ENCODE peak calls at places on chromosomes 7 and 10, in six cellular contexts. F is brain microvascular endothelial cell; W is cardiac fibroblast; V is thoracic aorta; I is stimulated activated CD8-positive, alpha-beta memory T cell treated with anti-CD3 and anti-CD28 coated beads, Interleukin-2, amount 100 ng/mL, for 1 hour; E is KG1. X is an unnamed sample.

GRCh38 chr7:117323877-117324699 is 1.2 kb upstream of the WNT2 start:
- DNase-seq in F (peak; percentile 37), W (peak; percentile 43), V (no peak), I (no peak), E (no peak), X (peak; percentile 84)

GRCh38 chr7:29109815-29110385 is 36.4 kb downstream of the CPVL start:
- DNase-seq in F (no peak), W (no peak), V (no peak), I (no peak), E (no peak), X (no peak)

GRCh38 chr10:21813944-21814343 is 189.6 kb downstream of the DNAJC1 start:
- DNase-seq in F (no peak), W (no peak), V (no peak), I (no peak), E (peak; percentile 5), X (no peak)

GRCh38 chr7:16092711-16093110 is 328.6 kb downstream of the CRPPA start:
- DNase-seq in F (no peak), W (no peak), V (no peak), I (no peak), E (no peak), X (no peak)

GRCh38 chr7:112444505-112444904 is 5.8 kb upstream of the IFRD1 start:
- DNase-seq in F (no peak), W (no peak), V (no peak), I (no peak), E (no peak), X (no peak)

GRCh38 chr10:89518876-89519842 is 16.2 kb downstream of the SLC16A12 start:
- DNase-seq in F (peak; percentile 91), W (peak; percentile 98), V (no peak), I (no peak), E (no peak), X (peak; percentile 36)

GRCh38 chr7:108492742-108493141 is 33.2 kb downstream of the PNPLA8 start:
- DNase-seq in F (no peak), W (peak; percentile 62), V (no peak), I (no peak), E (no peak), X (peak; percentile 4)

GRCh38 chr10:105062881-105063280 is 421.8 kb downstream of the SORCS3 start:
- DNase-seq in F (no peak), W (no peak), V (no peak), I (no peak), E (no peak), X (peak; percentile 14)

GRCh38 chr10:129912161-129912917 is 51.7 kb downstream of the EBF3 start:
- DNase-seq in F (no peak), W (peak; percentile 37), V (no peak), I (no peak), E (no peak), X (no peak)

GRCh38 chr10:104492349-104492940 is 138.8 kb downstream of the CFAP58 start:
- DNase-seq in F (no peak), W (no peak), V (no peak), I (no peak), E (no peak), X (peak; percentile 43)

GRCh38 chr10:48503293-48503911 is 101.5 kb downstream of the ARHGAP22 start:
- DNase-seq in F (no peak), W (no peak), V (no peak), I (no peak), E (no peak), X (no peak)

GRCh38 chr10:44066856-44067255 is 318.0 kb downstream of the CXCL12 start:
- DNase-seq in F (no peak), W (no peak), V (no peak), I (no peak), E (no peak), X (no peak)

GRCh38 chr7:127885843-127886242 is 145.4 kb downstream of the LRRC4 start:
- DNase-seq in F (peak; percentile 70), W (peak; percentile 74), V (peak; percentile 19), I (no peak), E (no peak), X (peak; percentile 85)

GRCh38 chr7:100895701-100895955 is at the start of gene ACHE:
- DNase-seq in F (no peak), W (no peak), V (no peak), I (no peak), E (no peak), X (no peak)

GRCh38 chr10:60208676-60209269 is 180.9 kb downstream of the ANK3 start:
- DNase-seq in F (no peak), W (peak; percentile 72), V (no peak), I (no peak), E (no peak), X (peak; percentile 69)

GRCh38 chr10:45495438-45496152 is 121.6 kb downstream of the ALOX5 start:
- DNase-seq in F (no peak), W (peak; percentile 37), V (no peak), I (no peak), E (no peak), X (peak; percentile 11)

GRCh38 chr10:91603931-91604331 is 28.9 kb downstream of the PPP1R3C start:
- DNase-seq in F (peak; percentile 10), W (peak; percentile 50), V (no peak), I (no peak), E (no peak), X (peak; percentile 98)

GRCh38 chr10:22573820-22574569 is 140.4 kb downstream of the PIP4K2A start:
- DNase-seq in F (no peak), W (peak; percentile 63), V (no peak), I (no peak), E (no peak), X (no peak)

GRCh38 chr7:100015232-100016208 is at the start of gene ZKSCAN1:
- DNase-seq in F (peak; percentile 78), W (peak; percentile 96), V (peak; percentile 74), I (peak; percentile 70), E (peak; percentile 22), X (peak; percentile 95)

GRCh38 chr10:43885842-43886241 is 237.2 kb upstream of the ZNF32 start:
- DNase-seq in F (no peak), W (no peak), V (no peak), I (no peak), E (no peak), X (no peak)

GRCh38 chr10:70348228-70348850 is 34.1 kb downstream of the LRRC20 start:
- DNase-seq in F (peak; percentile 23), W (peak; percentile 48), V (no peak), I (no peak), E (no peak), X (no peak)

GRCh38 chr10:20622522-20623270 is 274.4 kb downstream of the NEBL start:
- DNase-seq in F (peak; percentile 38), W (peak; percentile 62), V (no peak), I (no peak), E (no peak), X (peak; percentile 74)

GRCh38 chr7:149772821-149773425 is 465 bp downstream of the ZNF467 start:
- DNase-seq in F (no peak), W (no peak), V (no peak), I (peak; percentile 9), E (no peak), X (no peak)

GRCh38 chr7:147894271-147894670 is 696.3 kb upstream of the C7orf33 start:
- DNase-seq in F (peak; percentile 2), W (no peak), V (no peak), I (no peak), E (no peak), X (no peak)

GRCh38 chr10:68082815-68083395 is 7.8 kb upstream of the HERC4 start:
- DNase-seq in F (no peak), W (peak; percentile 71), V (no peak), I (no peak), E (no peak), X (peak; percentile 72)

GRCh38 chr10:69088801-69089501 is 1.0 kb downstream of the SRGN start:
- DNase-seq in F (peak; percentile 80), W (peak; percentile 89), V (no peak), I (no peak), E (peak; percentile 60), X (peak; percentile 61)

GRCh38 chr10:3972460-3973366 is 187.7 kb upstream of the KLF6 start:
- DNase-seq in F (no peak), W (no peak), V (no peak), I (no peak), E (no peak), X (no peak)

GRCh38 chr7:94998951-94999350 is 91.6 kb downstream of the PPP1R9A start:
- DNase-seq in F (no peak), W (no peak), V (no peak), I (no peak), E (no peak), X (no peak)

GRCh38 chr7:135597926-135598305 is 40.2 kb downstream of the NUP205 start:
- DNase-seq in F (no peak), W (no peak), V (no peak), I (no peak), E (no peak), X (no peak)

GRCh38 chr7:152899482-152900166 is 140.1 kb downstream of the ACTR3B start:
- DNase-seq in F (no peak), W (no peak), V (no peak), I (no peak), E (no peak), X (peak; percentile 55)

GRCh38 chr7:139749545-139749944 is 28.3 kb downstream of the HIPK2 start:
- DNase-seq in F (no peak), W (no peak), V (no peak), I (no peak), E (no peak), X (no peak)

X was measured in fibroblast of lung.